ENCODE peak calls at places on chromosomes 4 and X, in seven cellular contexts. O, B, W, X, R, D and K are unnamed samples. For H3K4me1 and H3K9me3, the result is how much of the 10 kb centered on the place peaks cover.

GRCh38 chr4:10180927-10181744 is 64.5 kb upstream of the WDR1 start:
- DNase-seq in B (no peak), W (no peak), D (no peak), O (no peak), X (no peak), R (no peak), K (no peak)

GRCh38 chr4:63757919-63758318 is 651.3 kb downstream of the TECRL start:
- DNase-seq in B (no peak), R (no peak), O (no peak), D (no peak), X (no peak), W (no peak), K (no peak)

GRCh38 chr4:86935499-86935832 is 655 bp downstream of the AFF1 start:
- DNase-seq in O (peak), B (no peak), X (no peak), D (no peak), W (peak), R (peak), K (peak)

GRCh38 chr4:110231869-110232268 is 33.5 kb upstream of the ELOVL6 start:
- DNase-seq in O (no peak), X (no peak), R (no peak), W (no peak), B (no peak), D (no peak), K (no peak)

GRCh38 chrX:118666521-118666920 is 60.9 kb upstream of the IL13RA1 start:
- DNase-seq in R (no peak), X (no peak), B (no peak), D (no peak), W (no peak), O (no peak), K (no peak)

GRCh38 chr4:13599159-13599558 is 28.4 kb downstream of the BOD1L1 start:
- DNase-seq in X (no peak), B (no peak), R (no peak), O (no peak), D (no peak), W (no peak), K (no peak)

GRCh38 chr4:146900295-146900694 is 45.4 kb downstream of the TTC29 start:
- DNase-seq in D (no peak), B (no peak), X (no peak), O (no peak), R (no peak), W (no peak), K (no peak)

GRCh38 chr4:12729384-12729783 is 754.8 kb downstream of the RAB28 start:
- DNase-seq in D (peak), B (no peak), R (no peak), X (no peak), O (no peak), W (no peak), K (no peak)

GRCh38 chr4:74056858-74057562 is 18.5 kb upstream of the CXCL3 start:
- DNase-seq in B (no peak), D (peak), W (no peak), X (no peak), O (no peak), R (no peak), K (no peak)

GRCh38 chr4:164536829-164537228 is 217.1 kb upstream of the SMIM31 start:
- DNase-seq in R (no peak), W (no peak), X (no peak), B (peak), D (peak), O (peak), K (no peak)

GRCh38 chr4:42568610-42569207 is 88.2 kb downstream of the ATP8A1 start:
- DNase-seq in R (peak), X (no peak), B (no peak), W (peak), O (no peak), D (peak), K (peak)

GRCh38 chr4:176949022-176949421 is 156.3 kb upstream of the VEGFC start:
- DNase-seq in D (no peak), R (no peak), B (no peak), X (no peak), O (peak), W (no peak), K (peak)

GRCh38 chr4:83067058-83067639 is 32.2 kb downstream of the COPS4 start:
- DNase-seq in B (no peak), W (no peak), X (no peak), O (no peak), R (no peak), D (no peak), K (no peak)

GRCh38 chrX:150406559-150406958 is 43.4 kb downstream of the MAMLD1 start:
- DNase-seq in X (no peak), R (no peak), W (no peak), B (no peak), O (no peak), D (peak), K (no peak)

GRCh38 chr4:15003891-15004700 is 1.8 kb downstream of the CPEB2 start:
- DNase-seq in D (no peak), W (peak), X (peak), R (peak), B (peak), O (peak), K (peak)

GRCh38 chr4:99383833-99384392 is 31.4 kb upstream of the ADH1C start:
- DNase-seq in W (peak), O (peak), X (peak), D (peak), R (no peak), B (peak), K (no peak)

GRCh38 chr4:119130365-119131065 is 5.1 kb upstream of the MYOZ2 start:
- DNase-seq in R (no peak), X (no peak), D (no peak), B (no peak), W (no peak), O (no peak), K (no peak)

GRCh38 chrX:153410328-153410727 is 944 bp upstream of the ZFP92 start:
- DNase-seq in R (no peak), X (peak), O (no peak), W (no peak), B (no peak), D (no peak), K (no peak)

GRCh38 chr4:106986486-106986885 is 49.6 kb downstream of the DKK2 start:
- DNase-seq in X (no peak), O (no peak), R (no peak), D (peak), W (no peak), B (no peak), K (no peak)

GRCh38 chrX:40108084-40108958 is 10.6 kb upstream of the BCOR start:
- DNase-seq in X (peak), D (no peak), B (peak), O (peak), W (peak), R (no peak), K (no peak)

GRCh38 chrX:28997716-28998115 is 410.5 kb downstream of the IL1RAPL1 start:
- DNase-seq in O (no peak), W (no peak), D (peak), X (no peak), B (no peak), R (no peak), K (no peak)

GRCh38 chrX:106246511-106246910 is 78.4 kb downstream of the PWWP3B start:
- DNase-seq in W (no peak), R (no peak), D (peak), B (no peak), X (no peak), O (no peak), K (no peak)

GRCh38 chrX:42094208-42094607 is 170.9 kb upstream of the CASK start:
- DNase-seq in R (no peak), D (peak), B (no peak), W (no peak), X (no peak), O (no peak), K (no peak)

GRCh38 chr4:4347585-4347984 is 39.3 kb upstream of the NSG1 start:
- DNase-seq in B (no peak), O (no peak), X (no peak), D (no peak), R (no peak), W (no peak), K (no peak)

GRCh38 chr4:16669036-16669435 is 229.4 kb downstream of the LDB2 start:
- DNase-seq in B (no peak), O (no peak), X (no peak), W (no peak), D (no peak), R (no peak), K (no peak)

GRCh38 chrX:74179071-74179470 is 124.9 kb upstream of the ZCCHC13 start:
- DNase-seq in R (no peak), X (no peak), D (peak), B (no peak), O (no peak), W (no peak), K (no peak)

GRCh38 chr4:5878359-5878758 is 14.5 kb downstream of the CRMP1 start:
- DNase-seq in B (no peak), X (no peak), O (no peak), R (no peak), W (no peak), D (no peak), K (no peak)

GRCh38 chr4:1238676-1239000 is 10.3 kb downstream of the CTBP1 start:
- DNase-seq in W (no peak), X (no peak), O (no peak), B (no peak), D (no peak), R (no peak), K (no peak)

GRCh38 chr4:38783109-38783460 is 295 bp upstream of the TLR10 start:
- DNase-seq in R (no peak), B (no peak), D (no peak), O (no peak), W (no peak), X (no peak), K (no peak)

GRCh38 chrX:129798888-129799287 is 19.1 kb downstream of the SASH3 start:
- DNase-seq in B (no peak), R (no peak), X (no peak), D (no peak), O (no peak), W (no peak), K (no peak)

GRCh38 chrX:17039826-17040225 is 93.4 kb downstream of the REPS2 start:
- DNase-seq in O (no peak), R (no peak), W (no peak), D (peak), B (no peak), X (no peak), K (no peak)

GRCh38 chrX:130626521-130626920 is 224.7 kb downstream of the RBMX2 start:
- DNase-seq in X (no peak), R (no peak), O (no peak), W (no peak), B (no peak), D (peak), K (no peak)

GRCh38 chr4:120839974-120840751 is 82.4 kb downstream of the PRDM5 start:
- DNase-seq in X (peak), O (no peak), R (no peak), B (no peak), W (no peak), D (no peak), K (no peak)

GRCh38 chr4:28654618-28655017 is 1794.0 kb downstream of the STIM2 start:
- DNase-seq in R (no peak), D (no peak), X (no peak), B (no peak), O (no peak), W (no peak), K (no peak)

GRCh38 chr4:5753766-5754528 is 42.9 kb downstream of the EVC start:
- DNase-seq in B (peak), X (no peak), W (no peak), R (no peak), O (no peak), D (peak), K (no peak)

GRCh38 chr4:153488006-153488718 is 22.0 kb downstream of the TMEM131L start:
- DNase-seq in X (no peak), B (peak), R (peak), O (no peak), D (peak), W (no peak), K (peak)

GRCh38 chr4:153486281-153487151 is 20.4 kb downstream of the TMEM131L start:
- DNase-seq in B (no peak), R (no peak), O (no peak), D (peak), X (no peak), W (peak), K (peak)

GRCh38 chr4:153485860-153486259 is 19.7 kb downstream of the TMEM131L start:
- DNase-seq in B (no peak), X (no peak), O (no peak), W (no peak), R (no peak), D (no peak), K (no peak)

GRCh38 chr4:153483432-153484418 is 17.6 kb downstream of the TMEM131L start:
- DNase-seq in D (no peak), O (no peak), B (no peak), R (no peak), W (no peak), X (no peak), K (no peak)

GRCh38 chr4:153485374-153485773 is 19.2 kb downstream of the TMEM131L start:
- DNase-seq in B (no peak), R (no peak), W (no peak), X (no peak), O (no peak), D (no peak), K (no peak)
- H3K4me1 ChIP-seq in B (under half), R (under half), W (half or more), X (under half), O (half or more), D (under half), K (under half)

GRCh38 chr4:40822781-40823180 is 73.0 kb downstream of the NSUN7 start:
- DNase-seq in X (no peak), B (no peak), W (no peak), O (no peak), R (no peak), D (no peak), K (no peak)
- H3K4me3 ChIP-seq in X (no peak), B (no peak), W (no peak), O (no peak), R (no peak), D (no peak), K (no peak)

DNA sequence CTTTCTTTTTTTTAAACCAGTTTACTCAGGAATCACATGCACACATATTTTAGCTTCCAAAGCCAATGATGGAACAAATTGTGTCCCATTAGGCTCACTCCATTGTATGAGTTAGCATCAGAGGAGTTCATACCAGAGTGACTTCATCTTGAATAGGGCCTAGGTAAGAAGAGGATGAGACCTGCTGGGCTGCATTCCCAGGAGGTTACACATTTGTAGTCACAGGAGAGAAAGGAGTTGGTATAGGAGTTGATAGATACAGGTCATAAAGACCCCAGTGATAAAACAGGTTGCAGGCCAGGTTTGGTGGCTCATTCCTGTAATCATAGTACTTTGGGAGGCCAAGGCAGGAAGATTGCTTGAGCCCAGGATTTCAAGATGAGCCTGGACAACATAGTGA is 9.3 kb downstream of the PDGFRA start:
- DNase-seq in X (no peak), O (no peak), W (no peak), R (no peak), D (no peak), B (no peak), K (no peak)
- H3K9me3 ChIP-seq in X (under half), O (under half), W (under half), R (under half), D (under half), B (under half), K (under half)

GRCh38 chr4:139316733-139317132 is 14.5 kb upstream of the NDUFC1 start:
- DNase-seq in R (no peak), D (no peak), B (no peak), O (no peak), W (no peak), X (no peak), K (no peak)

GRCh38 chr4:139315221-139315675 is 13.0 kb upstream of the NDUFC1 start:
- DNase-seq in D (no peak), B (no peak), X (no peak), W (no peak), R (peak), O (no peak), K (no peak)

GRCh38 chr4:139319571-139319970 is 17.3 kb upstream of the NDUFC1 start:
- DNase-seq in X (no peak), W (no peak), R (no peak), O (no peak), B (no peak), D (no peak), K (no peak)

GRCh38 chr4:139314047-139314800 is 11.9 kb upstream of the NDUFC1 start:
- DNase-seq in W (no peak), X (no peak), R (no peak), B (no peak), O (no peak), D (no peak), K (no peak)

DNA sequence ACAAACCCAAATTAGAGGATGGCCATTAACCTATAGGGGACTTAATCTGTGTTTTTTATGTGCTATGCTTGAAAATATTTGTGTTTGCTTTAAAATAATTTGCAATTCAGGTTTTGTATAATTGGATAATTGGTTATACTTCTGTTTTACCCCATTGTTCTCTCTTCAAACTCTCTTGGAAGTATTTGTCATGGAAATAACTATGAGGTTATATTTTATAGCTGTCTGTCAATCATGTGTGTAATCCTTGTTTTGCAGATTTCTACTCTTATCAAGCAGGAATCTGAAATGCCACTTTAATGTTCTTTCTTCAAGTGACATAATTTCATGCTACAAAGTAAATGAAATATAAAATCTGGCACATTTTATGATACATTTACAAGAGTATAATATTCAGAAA is 15.4 kb upstream of the NDUFC1 start:
- DNase-seq in X (no peak), W (no peak), B (no peak), R (no peak), D (no peak), O (no peak), K (no peak)
- H3K4me1 ChIP-seq in X (under half), W (under half), B (under half), R (under half), D (under half), O (under half), K (under half)

GRCh38 chr4:26823583-26823982 is 37.1 kb upstream of the STIM2 start:
- DNase-seq in O (no peak), D (no peak), X (no peak), W (no peak), B (no peak), R (no peak), K (no peak)

GRCh38 chr4:26829018-26829417 is 31.6 kb upstream of the STIM2 start:
- DNase-seq in W (no peak), R (no peak), O (no peak), B (no peak), D (no peak), X (no peak), K (no peak)

GRCh38 chr4:26830016-26830415 is 30.6 kb upstream of the STIM2 start:
- DNase-seq in O (no peak), D (no peak), R (no peak), B (no peak), X (no peak), W (no peak), K (no peak)

GRCh38 chr4:26827798-26828197 is 32.8 kb upstream of the STIM2 start:
- DNase-seq in B (no peak), O (no peak), W (no peak), R (no peak), D (no peak), X (no peak), K (no peak)

DNA sequence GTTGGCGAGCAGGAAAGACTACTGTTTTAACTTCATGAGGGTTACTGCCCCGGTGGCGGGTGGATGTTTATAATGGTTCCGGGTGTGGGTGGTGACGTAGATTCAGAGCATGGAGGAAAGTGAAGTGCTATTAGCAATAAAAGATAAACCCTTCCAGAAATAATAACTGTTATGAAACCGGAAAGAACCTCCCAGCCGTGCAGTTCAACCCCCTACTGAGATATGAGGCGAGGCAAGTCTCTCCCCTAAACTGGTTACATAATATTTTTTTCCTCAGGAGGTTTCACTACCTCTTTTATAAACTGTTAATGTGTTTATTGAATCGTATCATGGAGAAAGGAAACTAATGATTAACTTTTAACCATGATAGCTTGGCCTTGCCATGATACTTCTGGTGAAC is 33.9 kb upstream of the STIM2 start:
- DNase-seq in B (no peak), X (no peak), D (no peak), O (no peak), R (peak), W (no peak), K (peak)
- H3K4me3 ChIP-seq in B (no peak), X (no peak), D (no peak), O (no peak), R (no peak), W (no peak), K (no peak)

DNA sequence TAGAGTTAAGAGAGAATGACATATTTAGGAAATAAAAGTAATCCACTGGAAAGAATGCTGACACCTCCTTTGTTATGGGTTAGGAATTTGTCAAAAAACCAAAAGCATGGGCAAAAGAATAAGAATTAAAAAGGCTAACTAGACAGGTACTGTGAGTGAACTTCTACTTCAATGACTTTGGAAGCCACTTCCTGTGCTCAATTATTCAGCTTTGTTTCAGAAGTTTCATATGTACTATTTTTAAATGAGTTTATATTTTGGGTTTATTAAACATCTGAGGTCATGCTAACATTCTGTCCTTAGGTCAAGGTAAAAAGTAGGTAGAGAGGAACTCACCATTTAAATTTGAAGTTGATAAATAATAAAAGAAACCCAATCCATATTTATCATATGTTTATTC is 106.7 kb upstream of the CXorf51A start:
- DNase-seq in B (no peak), W (no peak), X (no peak), D (no peak), R (no peak), O (no peak), K (no peak)
- H3K9me3 ChIP-seq in B (under half), W (under half), X (under half), D (under half), R (under half), O (under half), K (under half)